ENCODE peak calls at places on chromosomes 1 and 21, in seven cellular contexts. T, S, X, L, Z, Q and A are unnamed samples.

GRCh38 chr1:160307455-160307854 is 22.5 kb upstream of the PEX19 start:
- DNase-seq in T (no peak), S (no peak), X (no peak), L (no peak), Z (no peak), Q (no peak), A (no peak)

GRCh38 chr1:223621312-223621734 is 44.2 kb downstream of the CAPN8 start:
- DNase-seq in T (no peak), S (no peak), X (no peak), L (no peak), Z (peak), Q (peak), A (no peak)

GRCh38 chr21:46255758-46256337 is 27.3 kb upstream of the LSS start:
- DNase-seq in T (no peak), S (no peak), X (no peak), L (no peak), Z (no peak), Q (no peak), A (no peak)

GRCh38 chr1:199243423-199244061 is 604.7 kb downstream of the PTPRC start:
- DNase-seq in T (peak), S (peak), X (peak), L (no peak), Z (peak), Q (peak), A (peak)

GRCh38 chr1:88697503-88697902 is 13.4 kb downstream of the PKN2 start:
- DNase-seq in T (no peak), S (no peak), X (no peak), L (no peak), Z (no peak), Q (no peak), A (no peak)

GRCh38 chr1:166902279-166902678 is 26.2 kb upstream of the TADA1 start:
- DNase-seq in T (no peak), S (peak), X (no peak), L (no peak), Z (no peak), Q (no peak), A (no peak)

GRCh38 chr1:234608026-234608719 is 1.8 kb downstream of the IRF2BP2 start:
- DNase-seq in T (peak), S (no peak), X (no peak), L (peak), Z (peak), Q (peak), A (no peak)

GRCh38 chr1:115877511-115877910 is 36.6 kb upstream of the NHLH2 start:
- DNase-seq in T (no peak), S (no peak), X (no peak), L (no peak), Z (no peak), Q (no peak), A (no peak)

GRCh38 chr1:91687452-91687851 is 186.8 kb downstream of the CDC7 start:
- DNase-seq in T (no peak), S (no peak), X (no peak), L (no peak), Z (no peak), Q (no peak), A (no peak)

GRCh38 chr21:40846057-40846456 is 901 bp downstream of the DSCAM start:
- DNase-seq in T (no peak), S (no peak), X (no peak), L (no peak), Z (no peak), Q (no peak), A (no peak)

GRCh38 chr1:239909894-239910293 is 181.8 kb upstream of the FMN2 start:
- DNase-seq in T (no peak), S (no peak), X (no peak), L (no peak), Z (no peak), Q (no peak), A (no peak)

GRCh38 chr1:21622466-21623315 is 46.5 kb downstream of the RAP1GAP start:
- DNase-seq in T (peak), S (no peak), X (no peak), L (peak), Z (no peak), Q (no peak), A (no peak)

GRCh38 chr1:22418852-22419480 is 32.7 kb upstream of the ZBTB40 start:
- DNase-seq in T (no peak), S (no peak), X (no peak), L (no peak), Z (peak), Q (no peak), A (no peak)

GRCh38 chr1:190320952-190321351 is 156.7 kb downstream of the BRINP3 start:
- DNase-seq in T (peak), S (peak), X (no peak), L (peak), Z (no peak), Q (no peak), A (no peak)

GRCh38 chr1:4796999-4797375 is 142.6 kb downstream of the AJAP1 start:
- DNase-seq in T (no peak), S (no peak), X (no peak), L (no peak), Z (no peak), Q (no peak), A (no peak)

GRCh38 chr1:179917601-179918429 is 35.7 kb downstream of the TOR1AIP1 start:
- DNase-seq in T (no peak), S (no peak), X (no peak), L (no peak), Z (no peak), Q (no peak), A (no peak)

GRCh38 chr1:203178083-203178482 is 2.5 kb upstream of the MYBPH start:
- DNase-seq in T (no peak), S (peak), X (no peak), L (no peak), Z (no peak), Q (peak), A (no peak)

GRCh38 chr1:203173566-203173965 is 2.1 kb downstream of the MYBPH start:
- DNase-seq in T (no peak), S (no peak), X (no peak), L (no peak), Z (peak), Q (no peak), A (no peak)

GRCh38 chr1:222276062-222276461 is 271.8 kb downstream of the HHIPL2 start:
- DNase-seq in T (peak), S (no peak), X (no peak), L (no peak), Z (no peak), Q (no peak), A (no peak)

GRCh38 chr1:65001238-65001792 is 35.0 kb upstream of the JAK1 start:
- DNase-seq in T (no peak), S (no peak), X (no peak), L (peak), Z (no peak), Q (no peak), A (no peak)

GRCh38 chr21:45365608-45366241 is 39.2 kb upstream of the COL18A1 start:
- DNase-seq in T (no peak), S (peak), X (peak), L (no peak), Z (no peak), Q (peak), A (no peak)

GRCh38 chr1:108644984-108645383 is 15.9 kb downstream of the HENMT1 start:
- DNase-seq in T (no peak), S (no peak), X (no peak), L (no peak), Z (no peak), Q (no peak), A (no peak)

GRCh38 chr1:98253145-98253544 is 332.3 kb upstream of the DPYD start:
- DNase-seq in T (no peak), S (no peak), X (no peak), L (no peak), Z (no peak), Q (no peak), A (no peak)

GRCh38 chr1:66730462-66730861 is 21.8 kb upstream of the DYNLT5 start:
- DNase-seq in T (no peak), S (no peak), X (no peak), L (no peak), Z (no peak), Q (no peak), A (no peak)

GRCh38 chr21:14306143-14306907 is 76.6 kb downstream of the HSPA13 start:
- DNase-seq in T (no peak), S (no peak), X (no peak), L (no peak), Z (no peak), Q (no peak), A (no peak)

GRCh38 chr1:119893238-119893791 is 3.0 kb downstream of the ADAM30 start:
- DNase-seq in T (no peak), S (no peak), X (no peak), L (no peak), Z (no peak), Q (no peak), A (no peak)

GRCh38 chr21:40667964-40668363 is 179.0 kb downstream of the DSCAM start:
- DNase-seq in T (no peak), S (no peak), X (no peak), L (no peak), Z (no peak), Q (no peak), A (no peak)

GRCh38 chr1:196380311-196380710 is 227.9 kb downstream of the KCNT2 start:
- DNase-seq in T (no peak), S (no peak), X (no peak), L (no peak), Z (no peak), Q (no peak), A (no peak)

DNA sequence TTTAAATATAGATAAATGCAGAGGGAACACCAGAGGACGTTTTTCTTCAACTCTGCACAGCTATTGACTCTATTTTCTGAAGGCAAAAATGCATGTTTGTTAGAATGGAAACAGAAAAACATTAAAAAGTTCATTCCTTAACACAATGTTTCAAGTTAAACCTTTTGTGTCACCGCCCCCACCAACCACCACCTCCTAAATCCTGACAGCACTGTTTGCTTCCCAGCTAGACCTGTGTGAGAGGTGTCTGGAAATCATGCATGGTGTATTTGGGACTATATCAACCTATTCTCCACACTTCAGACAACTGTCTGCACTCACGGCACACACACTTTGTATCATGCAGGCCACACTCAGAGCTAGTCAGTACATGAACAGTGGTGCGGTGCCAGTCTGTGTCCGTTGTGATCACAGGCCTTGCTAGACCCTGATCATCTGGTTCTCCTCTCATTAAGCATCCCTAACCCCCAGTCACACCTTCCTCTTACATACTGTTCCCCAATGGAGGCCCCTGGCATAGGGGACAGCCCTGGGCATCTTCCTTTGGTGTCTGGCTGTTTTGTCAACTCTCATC is 123.8 kb downstream of the ZZZ3 start:
- DNase-seq in T (no peak), S (no peak), X (no peak), L (no peak), Z (no peak), Q (no peak), A (no peak)
- TF ChIP-seq POLR2AphosphoS5 in T (no peak), S (no peak), X (peak), L (no peak), Z (peak), Q (no peak), A (no peak)

GRCh38 chr1:34426325-34426896 is 249.7 kb downstream of the C1orf94 start:
- DNase-seq in T (no peak), S (no peak), X (no peak), L (no peak), Z (no peak), Q (no peak), A (no peak)
- TF ChIP-seq SIN3A in T (no peak), S (no peak), X (no peak), L (no peak), Z (no peak), Q (no peak), A (no peak)

DNA sequence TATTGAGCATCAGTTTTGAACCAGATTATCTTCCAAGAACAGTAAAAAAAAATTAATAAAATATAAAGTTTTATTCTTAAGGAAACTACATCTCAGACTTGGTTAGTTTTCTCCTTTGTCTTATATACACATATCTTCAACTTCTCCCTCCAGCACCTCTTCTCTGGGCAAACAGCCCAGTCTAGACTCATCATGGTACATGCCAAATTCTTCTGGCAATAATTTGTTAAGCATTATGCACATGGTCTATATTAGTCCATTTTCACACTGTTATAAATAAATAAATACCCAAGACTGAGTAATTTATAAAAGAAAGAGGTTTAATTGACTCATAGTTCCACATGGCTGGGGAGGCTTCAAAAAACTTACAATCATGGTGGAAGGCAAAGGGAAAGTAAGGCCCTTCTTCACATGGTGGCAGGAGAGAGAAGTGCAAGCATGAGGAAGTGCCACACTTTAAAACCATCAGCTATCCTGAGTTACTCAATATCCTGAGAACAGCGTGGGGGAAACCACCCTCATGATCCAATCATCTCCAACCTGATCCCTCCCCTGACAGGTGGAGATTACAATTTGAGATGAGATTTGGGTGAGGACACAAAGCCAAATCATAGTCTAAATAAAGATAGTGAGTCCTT is 108.7 kb upstream of the RNPC3 start:
- DNase-seq in T (no peak), S (no peak), X (no peak), L (no peak), Z (no peak), Q (no peak), A (no peak)
- TF ChIP-seq CTCF in T (peak), S (no peak), X (no peak), L (no peak), Z (no peak), Q (no peak), A (no peak)

GRCh38 chr1:159000627-159001026 is 9.1 kb upstream of the IFI16 start:
- DNase-seq in T (no peak), S (peak), X (no peak), L (no peak), Z (no peak), Q (no peak), A (no peak)

GRCh38 chr1:158998037-158998780 is 11.5 kb upstream of the IFI16 start:
- DNase-seq in T (no peak), S (no peak), X (no peak), L (no peak), Z (no peak), Q (no peak), A (no peak)

GRCh38 chr1:158998781-158999161 is 10.9 kb upstream of the IFI16 start:
- DNase-seq in T (peak), S (peak), X (no peak), L (peak), Z (peak), Q (peak), A (peak)

GRCh38 chr1:159000070-159000409 is 9.7 kb upstream of the IFI16 start:
- DNase-seq in T (no peak), S (no peak), X (no peak), L (no peak), Z (no peak), Q (no peak), A (no peak)

DNA sequence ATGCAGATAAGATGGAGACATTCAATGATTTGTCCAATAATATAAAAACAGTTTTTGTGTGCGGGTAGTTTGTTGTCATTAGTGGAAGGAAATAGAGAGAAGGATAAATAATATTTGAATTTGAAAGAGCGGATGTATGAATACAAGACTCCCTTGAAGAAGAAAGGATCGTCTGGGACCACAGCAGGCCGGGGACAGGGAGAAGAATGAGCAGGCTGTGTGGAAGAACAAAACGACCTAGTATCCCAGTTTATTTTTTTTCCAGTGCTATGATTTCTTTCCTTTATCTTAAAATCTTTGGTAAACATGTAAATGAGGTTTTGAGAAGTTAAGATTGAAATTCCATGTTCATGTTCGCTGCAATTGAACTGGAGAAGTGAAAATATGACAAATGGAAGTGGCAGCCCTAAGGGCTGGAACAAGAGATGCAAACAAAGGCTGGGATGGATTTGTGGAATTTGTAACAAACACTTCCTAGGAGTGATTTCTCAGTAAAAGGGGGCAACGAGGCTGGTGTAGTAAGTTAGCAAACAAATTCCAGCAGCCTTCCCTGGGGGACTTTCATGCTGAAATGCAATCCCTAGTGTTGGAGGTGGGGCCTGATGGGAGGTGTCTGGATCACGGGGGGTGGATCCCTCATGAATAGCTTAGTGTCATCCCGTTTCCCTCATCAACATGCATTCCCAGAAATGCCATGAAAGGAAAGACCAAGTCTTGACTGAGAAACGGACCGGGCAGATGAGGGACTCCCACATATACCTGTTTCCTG is 10.2 kb upstream of the IFI16 start:
- DNase-seq in T (no peak), S (no peak), X (peak), L (no peak), Z (no peak), Q (no peak), A (no peak)
- TF ChIP-seq POLR2AphosphoS5 in T (peak), S (no peak), X (no peak), L (no peak), Z (no peak), Q (no peak), A (no peak)

GRCh38 chr1:19483261-19483660 is 2.1 kb downstream of the CAPZB start:
- DNase-seq in T (no peak), S (no peak), X (no peak), L (no peak), Z (no peak), Q (no peak), A (no peak)
- TF ChIP-seq SIN3A in T (no peak), S (no peak), X (no peak), L (no peak), Z (no peak), Q (no peak), A (no peak)

GRCh38 chr1:114008352-114009041 is 29.2 kb downstream of the OLFML3 start:
- DNase-seq in T (no peak), S (no peak), X (no peak), L (no peak), Z (no peak), Q (no peak), A (no peak)

GRCh38 chr1:114009042-114009392 is 29.7 kb downstream of the OLFML3 start:
- DNase-seq in T (no peak), S (no peak), X (no peak), L (no peak), Z (no peak), Q (no peak), A (no peak)

GRCh38 chr1:114011796-114012195 is 32.5 kb downstream of the OLFML3 start:
- DNase-seq in T (no peak), S (no peak), X (no peak), L (no peak), Z (no peak), Q (no peak), A (no peak)

GRCh38 chr1:114009393-114009792 is 30.1 kb downstream of the OLFML3 start:
- DNase-seq in T (no peak), S (no peak), X (no peak), L (no peak), Z (no peak), Q (peak), A (no peak)

DNA sequence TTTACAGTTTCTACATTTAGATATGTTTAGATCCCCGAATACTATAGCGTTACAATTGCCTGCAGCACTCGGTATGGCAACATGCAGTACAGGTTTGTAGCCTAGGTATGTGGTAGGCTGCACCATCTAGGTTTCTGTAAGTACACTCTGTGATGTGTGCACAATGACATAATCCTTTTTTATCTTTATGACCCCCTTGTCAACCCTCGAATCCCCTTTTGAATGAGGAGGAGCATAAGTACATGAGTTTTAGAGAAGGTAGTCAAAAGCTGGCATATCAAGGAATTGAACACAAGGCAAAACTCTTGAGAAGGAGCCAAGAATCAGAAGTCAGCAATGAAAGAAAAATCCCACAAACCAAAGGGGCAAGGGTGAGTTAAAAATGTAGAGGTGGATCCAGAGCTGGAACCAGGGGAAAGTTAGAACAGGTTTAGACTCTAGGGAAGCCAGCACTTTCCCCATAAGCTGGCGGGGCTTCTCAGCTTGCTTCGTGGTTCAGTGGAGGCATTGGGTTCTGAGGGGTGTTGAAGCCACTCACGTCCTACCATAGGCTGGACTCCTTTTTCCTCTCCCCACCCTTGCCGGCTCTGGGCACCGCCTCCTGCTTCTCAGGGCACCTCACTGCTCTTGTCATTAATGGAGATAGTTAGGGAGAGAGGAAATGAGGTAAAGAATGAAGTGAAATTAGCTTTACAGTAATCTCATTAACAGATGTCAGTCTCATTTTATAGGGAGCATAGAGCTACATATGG is 31.3 kb downstream of the OLFML3 start:
- DNase-seq in T (no peak), S (no peak), X (no peak), L (no peak), Z (no peak), Q (no peak), A (no peak)
- TF ChIP-seq CTCF in T (no peak), S (no peak), X (no peak), L (no peak), Z (no peak), Q (no peak), A (no peak)

DNA sequence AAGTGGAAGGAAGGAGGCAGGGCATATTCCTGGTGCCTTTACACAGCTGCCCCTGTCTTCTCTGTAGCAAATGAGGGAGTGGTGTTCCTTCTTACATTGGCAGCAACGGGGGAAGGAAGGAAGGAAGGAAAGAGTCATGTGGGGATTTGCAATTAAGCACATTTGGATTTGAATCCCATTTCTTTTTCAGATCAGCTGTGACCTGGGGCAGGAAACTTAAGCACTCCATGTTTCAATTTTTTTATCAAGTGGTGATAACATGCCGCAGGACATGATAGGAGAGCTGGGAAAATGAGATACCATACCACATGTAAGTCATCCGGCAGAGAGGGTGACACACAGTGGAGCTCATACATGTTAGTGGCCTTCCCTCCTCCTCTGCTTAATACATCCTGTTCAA is 186.8 kb downstream of the APP start:
- DNase-seq in T (peak), S (no peak), X (no peak), L (no peak), Z (no peak), Q (no peak), A (no peak)
- TF ChIP-seq POLR2AphosphoS5 in T (no peak), S (no peak), X (no peak), L (no peak), Z (no peak), Q (no peak), A (no peak)

GRCh38 chr1:30706528-30706927 is 16.9 kb downstream of the MATN1 start:
- DNase-seq in T (no peak), S (no peak), X (no peak), L (no peak), Z (no peak), Q (no peak), A (no peak)
- TF ChIP-seq SIN3A in T (no peak), S (no peak), X (no peak), L (no peak), Z (no peak), Q (no peak), A (no peak)